ENCODE peak calls at places on chromosomes 2 and 18, in nine cellular contexts. V is Peyer's patch, O is neural crest cell, N is Right ventricle myocardium superior, C is GM04504, J is ELR, T is ecto neural progenitor cell, K is transverse colon, F is H54. U is an unnamed sample.

GRCh38 chr2:28824207-28824606 is 13.6 kb downstream of the SPDYA start:
- DNase-seq in T (no peak), K (no peak), C (no peak), N (no peak), O (no peak), F (no peak), J (no peak), V (no peak), U (no peak)

GRCh38 chr2:55123851-55124269 is 73.6 kb upstream of the RTN4 start:
- DNase-seq in O (no peak), N (no peak), K (no peak), C (no peak), J (no peak), V (no peak), F (no peak), T (no peak), U (no peak)

GRCh38 chr2:115364078-115364477 is 921.6 kb downstream of the DPP10 start:
- DNase-seq in J (no peak), T (no peak), K (no peak), V (no peak), F (no peak), N (no peak), C (no peak), O (no peak), U (peak)

GRCh38 chr2:42331569-42332284 is 29.3 kb downstream of the COX7A2L start:
- DNase-seq in N (no peak), F (no peak), K (no peak), V (no peak), O (no peak), C (no peak), J (no peak), T (no peak), U (peak)

GRCh38 chr2:78118037-78118436 is 595.9 kb upstream of the LRRTM4 start:
- DNase-seq in O (no peak), F (no peak), V (no peak), C (no peak), J (no peak), T (no peak), K (no peak), N (no peak), U (no peak)

GRCh38 chr2:174344716-174345472 is 10.1 kb downstream of the SP9 start:
- DNase-seq in J (peak), K (no peak), V (no peak), C (peak), N (no peak), O (no peak), T (no peak), F (no peak), U (peak)

GRCh38 chr2:182384860-182385259 is 42.0 kb downstream of the PDE1A start:
- DNase-seq in V (no peak), F (no peak), T (no peak), K (no peak), O (no peak), C (no peak), J (no peak), N (no peak), U (no peak)

GRCh38 chr2:48423376-48423775 is 106.6 kb upstream of the STON1 start:
- DNase-seq in O (no peak), T (no peak), C (peak), V (no peak), J (peak), K (no peak), F (no peak), N (no peak), U (peak)

GRCh38 chr2:7900593-7900992 is 781.3 kb upstream of the ID2 start:
- DNase-seq in K (no peak), C (no peak), O (no peak), J (peak), F (no peak), N (no peak), T (no peak), V (no peak), U (no peak)

GRCh38 chr2:224084266-224084892 is 45.3 kb upstream of the SERPINE2 start:
- DNase-seq in J (no peak), C (no peak), V (no peak), O (no peak), T (no peak), K (no peak), F (no peak), N (no peak), U (no peak)

GRCh38 chr18:39635966-39636365 is 2070.4 kb upstream of the CELF4 start:
- DNase-seq in J (no peak), F (no peak), K (no peak), V (no peak), C (no peak), N (no peak), O (no peak), T (no peak), U (peak)

GRCh38 chr2:44450806-44451205 is 89.1 kb downstream of the CAMKMT start:
- DNase-seq in N (no peak), V (no peak), T (no peak), F (no peak), K (no peak), O (no peak), C (no peak), J (no peak), U (peak)

GRCh38 chr2:230875347-230876315 is 10.9 kb downstream of the ITM2C start:
- DNase-seq in O (no peak), T (peak), J (no peak), C (no peak), V (peak), N (peak), K (no peak), F (no peak), U (no peak)

GRCh38 chr2:179657068-179657467 is 204.3 kb downstream of the ZNF385B start:
- DNase-seq in V (no peak), K (no peak), N (no peak), O (no peak), C (no peak), F (no peak), T (no peak), J (no peak), U (no peak)

GRCh38 chr2:1964659-1965058 is 220.3 kb upstream of the PXDN start:
- DNase-seq in V (no peak), C (no peak), N (no peak), T (no peak), J (no peak), K (no peak), F (no peak), O (no peak), U (no peak)

GRCh38 chr2:170714156-170715061 is 728 bp upstream of the SP5 start:
- DNase-seq in C (no peak), F (peak), K (peak), N (no peak), O (peak), T (peak), V (peak), J (no peak), U (no peak)

GRCh38 chr2:42977236-42978174 is 185.1 kb upstream of the HAAO start:
- DNase-seq in F (no peak), O (no peak), K (no peak), J (no peak), C (no peak), N (no peak), T (no peak), V (no peak), U (no peak)

GRCh38 chr2:71685073-71685848 is 231.9 kb downstream of the DYSF start:
- DNase-seq in T (no peak), V (peak), N (peak), K (no peak), F (no peak), C (no peak), J (no peak), O (no peak), U (no peak)

GRCh38 chr2:239564587-239564986 is 163.8 kb upstream of the HDAC4 start:
- DNase-seq in K (no peak), V (peak), O (no peak), J (no peak), T (no peak), C (no peak), N (no peak), F (no peak), U (no peak)

GRCh38 chr2:210318891-210319290 is 3.9 kb upstream of the MYL1 start:
- DNase-seq in J (no peak), K (no peak), C (no peak), F (no peak), O (no peak), V (no peak), T (no peak), N (no peak), U (no peak)

GRCh38 chr18:7242954-7243353 is 12.1 kb downstream of the LRRC30 start:
- DNase-seq in K (no peak), F (no peak), O (no peak), V (no peak), N (no peak), J (no peak), C (no peak), T (no peak), U (no peak)

GRCh38 chr18:79690586-79691482 is 11.2 kb downstream of the CTDP1 start:
- DNase-seq in T (no peak), O (no peak), V (no peak), N (no peak), K (no peak), C (no peak), F (no peak), J (no peak), U (no peak)

GRCh38 chr2:218009191-218010114 is 6.7 kb upstream of the TNS1 start:
- DNase-seq in O (no peak), V (no peak), K (no peak), T (peak), N (no peak), J (no peak), C (no peak), F (no peak), U (no peak)

GRCh38 chr2:60880633-60880987 is 764 bp upstream of the REL start:
- DNase-seq in F (no peak), J (peak), C (no peak), T (no peak), K (no peak), V (no peak), N (no peak), O (no peak), U (no peak)

GRCh38 chr2:195498176-195498575 is 158.8 kb upstream of the SLC39A10 start:
- DNase-seq in O (no peak), T (no peak), F (no peak), J (peak), N (no peak), V (no peak), K (peak), C (no peak), U (peak)

GRCh38 chr2:74831693-74832530 is 2.0 kb upstream of the HK2 start:
- DNase-seq in V (no peak), F (peak), O (no peak), K (no peak), J (peak), C (no peak), T (no peak), N (no peak), U (no peak)

GRCh38 chr2:207796585-207797350 is 27.1 kb upstream of the FZD5 start:
- DNase-seq in F (no peak), C (no peak), J (no peak), T (peak), N (no peak), K (peak), O (no peak), V (no peak), U (peak)

GRCh38 chr2:54708584-54709340 is 14.7 kb upstream of the EML6 start:
- DNase-seq in T (peak), C (no peak), N (peak), O (no peak), K (peak), V (peak), F (no peak), J (no peak), U (no peak)

GRCh38 chr2:176083796-176084261 is at the start of gene EVX2:
- DNase-seq in N (no peak), C (no peak), T (no peak), O (no peak), K (no peak), J (no peak), F (no peak), V (no peak), U (no peak)

GRCh38 chr2:201357216-201357615 is at the start of gene FLACC1:
- DNase-seq in C (no peak), F (peak), T (peak), K (no peak), N (no peak), V (no peak), J (peak), O (no peak), U (peak)

GRCh38 chr2:71856709-71857525 is 290.7 kb downstream of the CYP26B1 start:
- DNase-seq in F (peak), N (no peak), O (no peak), J (peak), K (no peak), T (no peak), C (no peak), V (no peak), U (peak)

GRCh38 chr2:125745514-125745913 is 910.4 kb upstream of the GYPC start:
- DNase-seq in K (peak), F (peak), J (peak), N (no peak), V (no peak), T (peak), C (no peak), O (peak), U (peak)

GRCh38 chr18:74468547-74469014 is 11.5 kb upstream of the DIPK1C start:
- DNase-seq in F (no peak), T (no peak), V (no peak), K (no peak), C (no peak), O (no peak), J (peak), N (no peak), U (peak)

GRCh38 chr2:70144443-70145167 is 46.2 kb downstream of the C2orf42 start:
- DNase-seq in N (no peak), J (no peak), K (no peak), T (no peak), C (no peak), V (no peak), O (no peak), F (no peak), U (no peak)

GRCh38 chr2:1884933-1885580 is 140.7 kb upstream of the PXDN start:
- DNase-seq in V (no peak), O (no peak), K (no peak), J (no peak), N (no peak), C (no peak), F (no peak), T (no peak), U (peak)

GRCh38 chr2:185687967-185688366 is 50.6 kb upstream of the FSIP2 start:
- DNase-seq in K (no peak), C (no peak), O (no peak), V (peak), J (no peak), F (no peak), N (no peak), T (no peak), U (no peak)